ENCODE peak calls at places on chromosome 2, in five cellular contexts. One of them, this sample, is unnamed.

GRCh38 chr2:28547906-28548600 is 52.2 kb downstream of the PLB1 start:
- DNase-seq in left cardiac atrium: no peak
- DNase-seq in frontal cortex: no peak
- DNase-seq in cardiac fibroblast: no peak
- DNase-seq in naive thymus-derived CD8-positive, alpha-beta T cell: no peak
- DNase-seq in this sample: no peak

GRCh38 chr2:33441235-33441810 is 35.1 kb upstream of the RASGRP3 start:
- DNase-seq in left cardiac atrium: peak; percentile 28
- DNase-seq in frontal cortex: peak; percentile 57
- DNase-seq in cardiac fibroblast: peak; percentile 83
- DNase-seq in naive thymus-derived CD8-positive, alpha-beta T cell: no peak
- DNase-seq in this sample: peak; percentile 65

GRCh38 chr2:142951190-142952007 is 73.9 kb downstream of the KYNU start:
- DNase-seq in left cardiac atrium: no peak
- DNase-seq in frontal cortex: no peak
- DNase-seq in cardiac fibroblast: no peak
- DNase-seq in naive thymus-derived CD8-positive, alpha-beta T cell: no peak
- DNase-seq in this sample: no peak

GRCh38 chr2:156908825-156909224 is 348.7 kb upstream of the GALNT5 start:
- DNase-seq in left cardiac atrium: no peak
- DNase-seq in frontal cortex: no peak
- DNase-seq in cardiac fibroblast: peak; percentile 34
- DNase-seq in naive thymus-derived CD8-positive, alpha-beta T cell: no peak
- DNase-seq in this sample: no peak

GRCh38 chr2:71843391-71843850 is 304.2 kb downstream of the CYP26B1 start:
- DNase-seq in left cardiac atrium: peak; percentile 55
- DNase-seq in frontal cortex: no peak
- DNase-seq in cardiac fibroblast: peak; percentile 72
- DNase-seq in naive thymus-derived CD8-positive, alpha-beta T cell: no peak
- DNase-seq in this sample: peak; percentile 72

GRCh38 chr2:177265386-177265690 is 811 bp upstream of the NFE2L2 start:
- DNase-seq in left cardiac atrium: no peak
- DNase-seq in frontal cortex: no peak
- DNase-seq in cardiac fibroblast: no peak
- DNase-seq in naive thymus-derived CD8-positive, alpha-beta T cell: no peak
- DNase-seq in this sample: no peak

GRCh38 chr2:43212931-43213330 is 13.5 kb downstream of the ZFP36L2 start:
- DNase-seq in left cardiac atrium: peak; percentile 53
- DNase-seq in frontal cortex: peak; percentile 39
- DNase-seq in cardiac fibroblast: no peak
- DNase-seq in naive thymus-derived CD8-positive, alpha-beta T cell: no peak
- DNase-seq in this sample: no peak

GRCh38 chr2:43184339-43184895 is 42.0 kb downstream of the ZFP36L2 start:
- DNase-seq in left cardiac atrium: no peak
- DNase-seq in frontal cortex: no peak
- DNase-seq in cardiac fibroblast: peak; percentile 22
- DNase-seq in naive thymus-derived CD8-positive, alpha-beta T cell: no peak
- DNase-seq in this sample: peak; percentile 40

GRCh38 chr2:20448246-20449046 is 1.6 kb downstream of the RHOB start:
- DNase-seq in left cardiac atrium: no peak
- DNase-seq in frontal cortex: no peak
- DNase-seq in cardiac fibroblast: peak; percentile 64
- DNase-seq in naive thymus-derived CD8-positive, alpha-beta T cell: no peak
- DNase-seq in this sample: peak; percentile 26

GRCh38 chr2:222504191-222504590 is 79.8 kb downstream of the SGPP2 start:
- DNase-seq in left cardiac atrium: no peak
- DNase-seq in frontal cortex: no peak
- DNase-seq in cardiac fibroblast: no peak
- DNase-seq in naive thymus-derived CD8-positive, alpha-beta T cell: no peak
- DNase-seq in this sample: no peak

GRCh38 chr2:173990970-173991819 is 26.0 kb upstream of the SP3 start:
- DNase-seq in left cardiac atrium: peak; percentile 82
- DNase-seq in frontal cortex: no peak
- DNase-seq in cardiac fibroblast: peak; percentile 89
- DNase-seq in naive thymus-derived CD8-positive, alpha-beta T cell: no peak
- DNase-seq in this sample: no peak

GRCh38 chr2:158756331-158756730 is 38.8 kb upstream of the DAPL1 start:
- DNase-seq in left cardiac atrium: no peak
- DNase-seq in frontal cortex: no peak
- DNase-seq in cardiac fibroblast: no peak
- DNase-seq in naive thymus-derived CD8-positive, alpha-beta T cell: no peak
- DNase-seq in this sample: no peak

GRCh38 chr2:122000556-122001340 is 245.3 kb downstream of the TSN start:
- DNase-seq in left cardiac atrium: no peak
- DNase-seq in frontal cortex: no peak
- DNase-seq in cardiac fibroblast: no peak
- DNase-seq in naive thymus-derived CD8-positive, alpha-beta T cell: no peak
- DNase-seq in this sample: no peak

This sample was measured in hepatic stellate cell.